ENCODE peak calls at places on chromosome 16, in five cellular contexts. I is fibroblast of pulmonary artery, W is GM12865, L is esophagus muscularis mucosa, Q is GM23338. S is an unnamed sample.

GRCh38 chr16:69191136-69191535 is 4.2 kb downstream of the SNTB2 start:
- DNase-seq in Q (no peak), W (no peak), L (no peak), I (no peak), S (no peak)

GRCh38 chr16:49608801-49609200 is 235.2 kb downstream of the C16orf78 start:
- DNase-seq in Q (peak), W (peak), L (no peak), I (peak), S (peak)

GRCh38 chr16:3094289-3095027 is 4.6 kb downstream of the ZSCAN10 start:
- DNase-seq in W (peak), Q (peak), L (no peak), I (peak), S (peak)

GRCh38 chr16:676565-677297 is 1.3 kb downstream of the RHBDL1 start:
- DNase-seq in Q (peak), L (no peak), W (no peak), I (no peak), S (no peak)

GRCh38 chr16:65083181-65083845 is 38.5 kb downstream of the CDH11 start:
- DNase-seq in L (no peak), Q (no peak), W (no peak), I (peak), S (no peak)

GRCh38 chr16:669666-670065 is 1.7 kb downstream of the RHOT2 start:
- DNase-seq in I (no peak), Q (no peak), W (no peak), L (no peak), S (no peak)

GRCh38 chr16:75385507-75386152 is 47.7 kb downstream of the CFDP1 start:
- DNase-seq in L (no peak), W (peak), Q (peak), I (peak), S (peak)

GRCh38 chr16:68826652-68827051 is 16.7 kb upstream of the TANGO6 start:
- DNase-seq in W (no peak), Q (no peak), I (no peak), L (no peak), S (no peak)

GRCh38 chr16:85472514-85472913 is 140.6 kb upstream of the GSE1 start:
- DNase-seq in W (no peak), I (no peak), L (no peak), Q (no peak), S (no peak)

GRCh38 chr16:20741555-20742285 is at the start of gene THUMPD1:
- DNase-seq in I (peak), L (peak), W (peak), Q (peak), S (peak)

GRCh38 chr16:57797526-57798266 is 4.6 kb downstream of the KIFC3 start:
- DNase-seq in L (no peak), W (no peak), Q (peak), I (no peak), S (no peak)

GRCh38 chr16:29819506-29819905 is 756 bp upstream of the MVP start:
- DNase-seq in W (no peak), L (no peak), Q (no peak), I (no peak), S (no peak)
- H3K4me3 ChIP-seq in W (peak), L (peak), Q (no peak), I (peak), S (peak)

GRCh38 chr16:67283039-67283825 is 3.9 kb downstream of the PLEKHG4 start:
- DNase-seq in Q (no peak), L (no peak), W (no peak), I (peak), S (peak)
- TF ChIP-seq CTCF in Q (peak), L (no peak), W (no peak), I (peak), S (no peak)

DNA sequence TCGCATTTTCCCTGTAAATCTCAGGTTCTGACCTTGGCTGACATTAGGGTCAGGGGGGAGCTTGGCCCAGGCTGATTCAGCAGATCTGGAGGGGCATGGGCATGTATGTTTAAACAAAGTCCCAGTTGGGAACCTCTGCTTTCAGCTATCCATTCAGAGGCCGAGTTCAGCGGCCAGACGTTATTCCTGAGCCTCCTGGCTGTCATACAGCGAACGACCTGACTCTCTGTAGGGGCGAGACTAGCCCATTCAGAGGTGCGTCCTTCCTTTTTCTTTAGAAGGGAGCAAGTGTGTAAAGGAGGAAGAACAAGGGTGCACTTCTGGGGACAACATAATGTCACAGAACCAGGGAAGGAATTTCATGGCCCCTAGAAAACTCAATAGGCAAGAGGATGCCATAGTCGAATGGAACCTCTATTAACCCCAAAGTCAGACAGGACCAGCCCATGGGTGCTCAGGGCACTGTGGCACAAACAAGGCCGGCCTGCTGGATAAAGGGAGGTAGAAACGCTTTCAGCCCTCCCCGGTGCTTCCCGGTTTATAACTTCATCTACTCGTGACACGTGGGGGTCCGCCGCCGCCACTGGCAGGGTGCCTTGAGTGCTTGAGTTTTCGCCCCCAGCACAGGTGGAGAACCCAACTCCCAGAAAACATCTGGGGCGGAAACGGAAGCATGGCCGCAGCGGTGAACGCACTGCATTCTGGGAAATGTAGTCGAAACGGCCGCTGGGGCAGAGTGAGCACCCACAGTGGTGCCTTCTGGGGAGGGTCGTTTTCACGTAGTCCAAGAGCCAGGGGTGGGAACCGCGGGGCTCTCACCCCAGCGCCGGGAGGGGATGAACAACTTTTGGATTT is 33.2 kb upstream of the PLCG2 start:
- DNase-seq in I (peak), L (no peak), W (peak), Q (peak), S (peak)
- H3K4me3 ChIP-seq in I (peak), L (peak), W (peak), Q (peak), S (peak)

DNA sequence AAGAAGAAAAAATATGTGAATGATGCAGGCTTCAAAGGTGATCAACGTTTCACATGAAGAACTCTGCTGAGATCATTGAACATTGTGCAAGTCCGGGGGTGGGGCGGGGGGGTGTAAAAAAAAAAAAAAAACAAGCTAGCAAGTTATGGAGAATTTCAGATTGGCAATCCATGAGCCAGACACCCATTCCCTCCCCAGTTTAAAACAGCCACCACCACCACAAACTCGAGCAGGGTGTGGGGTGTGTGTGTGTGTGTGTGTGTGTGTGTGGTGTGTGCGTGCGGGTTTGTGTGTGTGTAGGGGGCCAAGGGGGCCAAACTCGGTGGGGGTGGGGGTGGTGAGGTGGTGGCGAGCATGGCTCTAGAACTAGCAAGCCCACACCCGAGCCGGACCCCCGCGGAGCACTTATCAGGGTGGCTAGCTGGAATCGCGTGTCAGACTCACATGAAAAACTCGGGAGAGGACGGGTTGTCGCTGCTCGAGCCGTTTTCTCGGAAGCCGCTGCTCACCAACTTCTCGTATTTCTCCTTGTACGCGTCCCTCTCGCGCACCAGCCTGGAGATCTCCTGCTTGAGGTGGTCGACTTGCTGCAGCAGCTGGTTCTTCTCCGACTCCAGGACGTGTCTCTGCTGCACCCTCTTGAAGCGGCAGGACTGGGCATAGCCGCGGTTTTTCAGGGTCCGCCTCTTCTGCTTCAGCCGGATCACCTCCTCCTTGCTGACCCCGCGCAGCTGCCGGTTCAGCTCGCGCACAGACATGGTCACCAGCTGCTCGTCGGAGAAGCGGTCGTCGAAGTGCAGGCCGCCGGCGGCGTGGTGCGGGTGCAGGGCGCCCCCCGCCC is 2.0 kb downstream of the MAF start:
- DNase-seq in Q (peak), W (peak), L (no peak), I (peak), S (peak)
- TF ChIP-seq CTCF in Q (peak), W (no peak), L (no peak), I (no peak), S (no peak)